ENCODE peak calls at places on chromosome 6, in five cellular contexts. N is CD8-positive, alpha-beta memory T cell; D is A549; G is upper lobe of right lung; X is SJSA1. B is an unnamed sample. For H3K4me1 and H3K9me3, the result is how much of the 10 kb centered on the place peaks cover.

GRCh38 chr6:11364971-11365397 is 132.5 kb upstream of the NEDD9 start:
- DNase-seq in N (no peak), D (no peak), G (no peak), X (no peak), B (no peak)

GRCh38 chr6:10205120-10205519 is 209.8 kb downstream of the TFAP2A start:
- DNase-seq in N (no peak), D (no peak), G (no peak), X (no peak), B (no peak)

GRCh38 chr6:42148058-42148457 is 5.6 kb upstream of the C6orf132 start:
- DNase-seq in N (no peak), D (no peak), G (no peak), X (no peak), B (no peak)

GRCh38 chr6:153941768-153942167 is 97.3 kb upstream of the OPRM1 start:
- DNase-seq in N (no peak), D (no peak), G (no peak), X (no peak), B (no peak)

GRCh38 chr6:143962644-143962929 is 45.5 kb downstream of the PLAGL1 start:
- DNase-seq in N (no peak), D (no peak), G (no peak), X (no peak), B (no peak)

GRCh38 chr6:49506569-49507111 is 6.9 kb downstream of the GLYATL3 start:
- DNase-seq in N (no peak), D (peak), G (no peak), X (no peak), B (no peak)

GRCh38 chr6:43848992-43849391 is 79.0 kb downstream of the VEGFA start:
- DNase-seq in N (no peak), D (no peak), G (peak), X (no peak), B (no peak)

GRCh38 chr6:49514571-49515484 is 15.1 kb downstream of the GLYATL3 start:
- DNase-seq in N (no peak), D (no peak), G (no peak), X (no peak), B (no peak)

GRCh38 chr6:36120979-36121706 is 9.2 kb upstream of the MAPK13 start:
- DNase-seq in N (peak), D (peak), G (peak), X (no peak), B (peak)

GRCh38 chr6:136757150-136757549 is 35.1 kb downstream of the MAP3K5 start:
- DNase-seq in N (no peak), D (peak), G (no peak), X (no peak), B (no peak)

GRCh38 chr6:127570739-127571389 is 6.1 kb upstream of the C6orf58 start:
- DNase-seq in N (no peak), D (no peak), G (no peak), X (no peak), B (no peak)

GRCh38 chr6:17292600-17293133 is 11.5 kb downstream of the RBM24 start:
- DNase-seq in N (no peak), D (no peak), G (no peak), X (no peak), B (no peak)

GRCh38 chr6:149990672-149991402 is 27.1 kb downstream of the ULBP1 start:
- DNase-seq in N (peak), D (no peak), G (no peak), X (no peak), B (no peak)

GRCh38 chr6:498795-499231 is 107.3 kb downstream of the IRF4 start:
- DNase-seq in N (no peak), D (no peak), G (no peak), X (no peak), B (no peak)

GRCh38 chr6:41730531-41731436 is 4.6 kb downstream of the TFEB start:
- DNase-seq in N (no peak), D (no peak), G (peak), X (no peak), B (no peak)

GRCh38 chr6:37618916-37619605 is 78.6 kb downstream of the MDGA1 start:
- DNase-seq in N (no peak), D (no peak), G (no peak), X (no peak), B (no peak)

GRCh38 chr6:27495386-27496135 is 22.7 kb upstream of the ZNF184 start:
- DNase-seq in N (no peak), D (peak), G (no peak), X (peak), B (no peak)

GRCh38 chr6:155213611-155214372 is 50.0 kb upstream of the CLDN20 start:
- DNase-seq in N (no peak), D (no peak), G (no peak), X (no peak), B (no peak)

GRCh38 chr6:30818426-30818841 is 65.9 kb upstream of the DDR1 start:
- DNase-seq in N (no peak), D (peak), G (no peak), X (peak), B (no peak)

GRCh38 chr6:104957301-104958177 is 632 bp downstream of the LIN28B start:
- DNase-seq in N (no peak), D (peak), G (no peak), X (no peak), B (no peak)

GRCh38 chr6:38603966-38604365 is 35.8 kb downstream of the BTBD9 start:
- DNase-seq in N (no peak), D (no peak), G (no peak), X (no peak), B (no peak)

GRCh38 chr6:122663981-122664380 is 53.8 kb downstream of the PKIB start:
- DNase-seq in N (no peak), D (no peak), G (no peak), X (no peak), B (no peak)

GRCh38 chr6:119183457-119183856 is 105.0 kb upstream of the FAM184A start:
- DNase-seq in N (no peak), D (no peak), G (no peak), X (no peak), B (no peak)

GRCh38 chr6:21402368-21402767 is 191.2 kb upstream of the SOX4 start:
- DNase-seq in N (no peak), D (no peak), G (no peak), X (no peak), B (peak)

GRCh38 chr6:133827766-133828165 is 61.1 kb upstream of the TCF21 start:
- DNase-seq in N (no peak), D (no peak), G (no peak), X (no peak), B (no peak)

GRCh38 chr6:139161817-139162284 is 27.0 kb downstream of the HECA start:
- DNase-seq in N (peak), D (no peak), G (no peak), X (no peak), B (peak)

GRCh38 chr6:5776104-5776503 is 230.6 kb downstream of the NRN1 start:
- DNase-seq in N (no peak), D (no peak), G (no peak), X (no peak), B (no peak)

GRCh38 chr6:170444811-170445211 is 108.3 kb downstream of the PSMB1 start:
- DNase-seq in N (no peak), D (no peak), G (no peak), X (no peak), B (no peak)

GRCh38 chr6:5967594-5967993 is 39.1 kb downstream of the NRN1 start:
- DNase-seq in N (no peak), D (no peak), G (no peak), X (no peak), B (no peak)

GRCh38 chr6:128121610-128122009 is 220.8 kb upstream of the THEMIS start:
- DNase-seq in N (no peak), D (no peak), G (no peak), X (no peak), B (no peak)

GRCh38 chr6:17354700-17355403 is 38.5 kb upstream of the CAP2 start:
- DNase-seq in N (no peak), D (peak), G (no peak), X (peak), B (no peak)

GRCh38 chr6:161837854-161838253 is 564.0 kb upstream of the AGPAT4 start:
- DNase-seq in N (no peak), D (no peak), G (no peak), X (no peak), B (no peak)

GRCh38 chr6:123333000-123333756 is 303.6 kb downstream of the TRDN start:
- DNase-seq in N (no peak), D (no peak), G (no peak), X (no peak), B (no peak)

GRCh38 chr6:24927234-24927955 is 8.4 kb downstream of the RIPOR2 start:
- DNase-seq in N (no peak), D (no peak), G (no peak), X (no peak), B (no peak)

GRCh38 chr6:24929255-24929654 is 6.5 kb downstream of the RIPOR2 start:
- DNase-seq in N (no peak), D (no peak), G (no peak), X (no peak), B (no peak)

GRCh38 chr6:24926639-24927038 is 9.1 kb downstream of the RIPOR2 start:
- DNase-seq in N (no peak), D (no peak), G (no peak), X (no peak), B (no peak)

GRCh38 chr6:24926192-24926591 is 9.6 kb downstream of the RIPOR2 start:
- DNase-seq in N (no peak), D (no peak), G (no peak), X (no peak), B (no peak)

DNA sequence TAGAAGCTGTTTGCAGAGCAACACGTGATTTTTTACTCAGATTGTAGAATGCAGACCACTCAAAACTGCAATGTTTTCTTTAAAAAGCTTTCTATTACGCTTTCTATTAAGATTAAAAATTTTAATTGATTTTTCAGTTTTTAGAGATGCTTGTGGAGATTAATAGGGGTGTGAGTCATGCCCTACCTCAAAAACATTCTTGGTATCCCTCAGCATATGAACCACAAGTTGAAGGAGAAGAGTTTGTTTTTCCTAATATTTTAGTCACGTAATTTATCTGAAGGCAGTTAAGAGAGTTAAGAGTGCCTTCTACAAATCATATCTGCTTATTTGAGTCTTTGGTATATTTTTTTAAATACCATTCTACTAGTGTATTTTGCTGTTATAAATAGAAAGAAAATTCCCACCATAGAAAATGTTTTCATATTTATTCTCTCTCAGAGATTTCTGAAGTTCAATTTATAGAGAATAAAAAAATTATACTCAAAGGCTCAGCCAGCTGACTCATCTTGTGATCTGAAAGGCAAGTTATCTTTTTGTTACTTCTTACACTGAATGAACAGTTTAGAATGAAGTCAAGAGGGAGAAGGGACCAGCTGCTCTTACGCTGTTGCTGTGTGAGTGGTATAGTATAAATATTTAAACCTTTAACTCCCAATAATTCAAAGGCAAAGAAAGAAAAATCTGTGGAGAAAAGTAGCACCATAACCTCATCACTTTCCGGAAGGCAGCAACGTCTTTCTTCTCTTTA is 7.6 kb downstream of the RIPOR2 start:
- DNase-seq in N (no peak), D (no peak), G (no peak), X (peak), B (no peak)
- H3K4me1 ChIP-seq in N (half or more), D (under half), G (under half), X (under half), B (half or more)

DNA sequence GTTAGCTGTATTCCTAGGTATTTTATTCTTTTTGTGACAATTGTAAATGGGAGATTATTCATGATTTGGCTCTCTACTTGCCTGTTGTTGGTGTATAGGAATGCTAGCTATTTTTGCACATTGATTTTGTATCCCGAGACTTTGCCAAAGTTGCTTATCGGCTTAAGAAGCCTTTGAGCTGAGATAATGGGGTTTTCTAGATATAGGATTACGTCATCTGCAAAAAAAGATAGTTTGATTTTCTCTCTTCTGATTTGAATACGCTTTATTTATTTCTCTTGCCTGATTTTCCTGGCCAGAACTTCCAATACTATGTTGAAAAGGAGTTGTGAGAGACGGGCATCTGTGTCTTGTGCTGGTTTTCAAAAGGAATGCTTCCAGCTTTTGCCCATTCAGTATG is 163.2 kb upstream of the UST start:
- DNase-seq in N (no peak), D (no peak), G (no peak), X (no peak), B (no peak)
- H3K9me3 ChIP-seq in N (under half), D (under half), G (under half), X (under half), B (under half)

GRCh38 chr6:158347335-158347734 is 35.1 kb downstream of the TULP4 start:
- DNase-seq in N (no peak), D (no peak), G (no peak), X (no peak), B (no peak)
- H3K4me3 ChIP-seq in N (no peak), D (no peak), G (no peak), X (no peak), B (no peak)

GRCh38 chr6:13479206-13479797 is 8.1 kb downstream of the GFOD1 start:
- DNase-seq in N (no peak), D (no peak), G (no peak), X (no peak), B (no peak)

GRCh38 chr6:13480631-13481501 is 6.5 kb downstream of the GFOD1 start:
- DNase-seq in N (no peak), D (peak), G (no peak), X (no peak), B (no peak)

GRCh38 chr6:13479971-13480434 is 7.4 kb downstream of the GFOD1 start:
- DNase-seq in N (no peak), D (no peak), G (no peak), X (no peak), B (no peak)

GRCh38 chr6:13474360-13474759 is 13.0 kb downstream of the GFOD1 start:
- DNase-seq in N (no peak), D (peak), G (no peak), X (no peak), B (no peak)

DNA sequence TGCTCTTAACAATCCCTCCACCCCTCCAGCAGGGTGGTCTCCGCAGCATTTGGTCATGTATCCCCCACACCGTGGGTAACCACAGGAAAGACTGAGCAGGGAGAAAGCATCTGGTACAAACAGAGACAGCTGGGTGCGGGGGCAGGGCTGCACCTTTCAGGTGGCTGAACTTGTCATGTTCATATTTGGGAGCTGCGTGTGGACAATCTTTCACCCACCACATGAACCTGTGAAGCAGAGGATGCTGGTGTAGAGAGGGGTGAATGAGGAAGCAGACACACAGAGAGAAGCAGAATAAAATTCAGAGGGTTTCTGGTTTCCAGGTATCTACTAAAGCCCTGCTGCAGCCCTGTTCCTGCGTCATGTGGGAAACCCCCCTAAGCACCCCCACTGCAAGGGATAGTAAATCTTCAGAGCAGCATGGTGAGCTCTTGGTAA is 8.9 kb downstream of the GFOD1 start:
- DNase-seq in N (peak), D (no peak), G (no peak), X (no peak), B (no peak)
- H3K4me1 ChIP-seq in N (under half), D (under half), G (under half), X (under half), B (under half)

DNA sequence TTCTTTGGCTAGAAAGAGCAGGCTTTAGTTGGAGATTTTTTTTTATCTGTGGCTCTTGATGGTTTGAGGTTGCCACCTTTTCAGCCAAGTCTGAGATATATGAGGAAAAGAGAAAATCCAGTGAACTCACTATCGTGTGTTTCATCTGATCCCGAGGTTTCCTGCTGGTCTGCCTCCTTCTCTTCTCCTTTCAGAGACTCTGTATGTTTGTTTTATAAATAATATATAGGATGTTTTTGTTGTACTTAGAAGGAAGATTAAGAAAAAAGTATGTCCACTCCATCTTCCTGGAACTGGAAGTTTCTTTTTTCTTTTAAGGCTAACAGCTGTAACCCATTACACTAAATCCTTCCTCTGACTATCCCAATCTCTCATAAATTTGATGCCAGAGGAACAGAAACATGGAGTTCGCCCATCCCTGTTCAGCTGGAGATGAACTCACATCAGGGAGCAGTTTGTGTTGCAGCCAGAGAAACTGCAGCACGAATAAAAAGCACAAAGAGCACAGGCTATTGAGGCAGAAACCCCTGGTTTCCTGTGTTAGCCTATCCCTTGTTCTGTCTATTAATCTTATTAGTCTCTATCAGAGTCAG is 20.7 kb downstream of the RIPK1 start:
- DNase-seq in N (no peak), D (no peak), G (no peak), X (no peak), B (no peak)
- H3K9me3 ChIP-seq in N (under half), D (under half), G (under half), X (under half), B (under half)

GRCh38 chr6:26474439-26474881 is 16.7 kb downstream of the BTN2A1 start:
- DNase-seq in N (no peak), D (no peak), G (no peak), X (no peak), B (no peak)

GRCh38 chr6:26471970-26472369 is 14.2 kb downstream of the BTN2A1 start:
- DNase-seq in N (no peak), D (no peak), G (no peak), X (no peak), B (no peak)

GRCh38 chr6:26472549-26473245 is 14.9 kb downstream of the BTN2A1 start:
- DNase-seq in N (peak), D (no peak), G (no peak), X (no peak), B (no peak)

GRCh38 chr6:26473429-26473757 is 15.6 kb downstream of the BTN2A1 start:
- DNase-seq in N (no peak), D (no peak), G (no peak), X (no peak), B (no peak)

DNA sequence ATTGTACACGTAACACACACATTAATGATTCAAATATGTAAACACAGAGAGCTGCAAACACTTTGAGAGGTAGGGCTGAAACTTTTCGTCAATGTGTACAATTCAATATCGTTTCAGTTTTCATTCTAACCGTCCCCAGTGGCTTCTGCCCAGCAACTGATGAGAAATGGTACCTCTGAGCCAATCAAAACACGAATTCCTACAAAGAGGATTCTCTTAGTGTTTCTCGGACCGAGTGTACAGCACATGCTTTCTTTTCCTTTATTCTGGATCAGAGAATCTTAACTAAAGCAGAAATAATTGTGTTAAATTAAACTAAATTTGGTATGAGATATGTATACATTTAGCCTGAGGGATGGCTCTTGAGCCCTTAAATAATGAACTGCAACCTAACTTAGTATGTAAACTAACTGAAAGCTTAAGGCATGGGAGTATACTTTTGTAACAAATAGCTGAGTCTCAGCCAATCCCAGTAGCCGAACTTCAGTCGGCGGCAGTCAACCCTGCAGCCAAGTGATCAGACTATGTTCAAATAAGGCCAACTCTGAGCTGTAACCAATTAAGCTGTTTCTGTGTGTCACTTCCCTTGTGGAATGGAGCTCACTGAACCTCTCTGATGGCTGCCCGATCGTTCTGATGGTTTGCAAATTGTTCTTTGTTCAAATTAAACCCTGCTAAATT is 16.1 kb downstream of the BTN2A1 start:
- DNase-seq in N (peak), D (peak), G (peak), X (peak), B (peak)
- H3K4me3 ChIP-seq in N (peak), D (peak), G (peak), X (peak), B (peak)